ENCODE peak calls at places on chromosomes 5 and 9, in six cellular contexts. B is tibial artery, H is neural progenitor cell, F is esophagus squamous epithelium, A is B cell, V is HCT116. G is an unnamed sample.
A peak's percentile ranks its signal among the peaks of the same experiment; 100 is the strongest.

GRCh38 chr9:135033487-135033886 is 54.0 kb upstream of the OLFM1 start:
- DNase-seq in V (no peak), B (no peak), F (no peak), A (no peak), H (no peak), G (no peak)

GRCh38 chr5:122362361-122362760 is 50.3 kb downstream of the SNCAIP start:
- DNase-seq in H (no peak), V (no peak), A (no peak), F (no peak), B (no peak), G (no peak)

GRCh38 chr5:51890435-51891116 is 507.3 kb downstream of the ISL1 start:
- DNase-seq in V (no peak), B (no peak), F (no peak), H (no peak), A (no peak), G (no peak)

GRCh38 chr9:95067057-95067456 is 250.5 kb downstream of the FANCC start:
- DNase-seq in H (no peak), B (no peak), F (no peak), V (no peak), A (no peak), G (no peak)

GRCh38 chr5:179404321-179405053 is 59.2 kb upstream of the ADAMTS2 start:
- DNase-seq in F (no peak), A (no peak), V (no peak), B (no peak), H (no peak), G (no peak)

GRCh38 chr5:176341325-176342198 is 20.0 kb downstream of the KIAA1191 start:
- DNase-seq in A (no peak), H (no peak), F (no peak), B (no peak), V (no peak), G (no peak)

GRCh38 chr5:149878371-149878770 is 66.2 kb downstream of the PDE6A start:
- DNase-seq in F (no peak), V (no peak), H (no peak), A (no peak), B (no peak), G (no peak)

GRCh38 chr5:56607551-56607950 is 207.8 kb upstream of the MAP3K1 start:
- DNase-seq in B (no peak), V (no peak), F (no peak), A (no peak), H (no peak), G (no peak)

GRCh38 chr5:136424835-136425694 is 59.7 kb upstream of the TRPC7 start:
- DNase-seq in V (peak; percentile 47), H (peak; percentile 90), A (no peak), B (peak; percentile 71), F (no peak), G (peak; percentile 91)

GRCh38 chr9:132181796-132182521 is 20.1 kb downstream of the NTNG2 start:
- DNase-seq in F (no peak), V (no peak), A (no peak), B (no peak), H (peak; percentile 62), G (no peak)

DNA sequence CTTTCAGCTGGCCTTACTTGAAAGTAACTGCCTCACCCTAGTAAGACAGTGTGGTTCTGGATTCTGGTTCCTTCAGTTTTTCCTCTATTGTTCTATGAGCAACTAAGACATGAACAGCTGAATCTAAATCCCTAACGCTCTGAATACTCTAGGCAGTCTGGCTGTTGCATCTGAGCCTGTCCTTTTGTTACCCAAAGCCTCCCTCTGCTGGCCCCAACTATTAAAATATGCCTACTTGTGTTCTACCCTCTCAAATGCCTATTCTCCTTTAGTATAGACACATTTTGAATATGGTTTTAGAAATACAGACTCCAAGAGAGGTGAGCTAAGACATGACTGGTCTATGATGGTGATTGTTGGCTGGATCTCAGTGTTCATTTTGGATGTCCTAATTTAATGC is 1203.6 kb upstream of the DMAC1 start:
- DNase-seq in B (no peak), H (peak; percentile 52), V (no peak), F (no peak), A (no peak), G (peak; percentile 11)
- TF ChIP-seq CTCF in B (no peak), H (peak; percentile 48), V (no peak), F (no peak), A (no peak), G (no peak)

DNA sequence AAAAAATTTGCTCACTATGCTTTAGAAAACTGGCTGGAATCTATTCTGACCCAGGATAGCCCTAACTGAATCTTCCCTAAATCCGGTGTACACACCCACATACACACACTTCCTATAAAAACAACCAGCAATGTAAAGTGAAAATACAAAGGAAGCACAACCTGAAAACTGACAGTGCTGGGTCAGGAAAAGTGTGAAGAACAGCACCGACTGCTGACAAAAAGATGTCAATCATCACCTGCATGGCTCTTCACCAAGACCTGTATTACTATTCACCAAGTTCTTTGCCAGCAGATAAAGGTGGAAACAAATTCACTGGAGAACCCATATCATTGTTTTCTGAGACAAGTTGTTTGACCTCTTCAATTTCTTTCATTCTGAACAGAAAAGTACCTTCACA is 293.8 kb upstream of the GRAMD2B start:
- DNase-seq in V (no peak), F (no peak), B (no peak), A (no peak), H (no peak), G (no peak)
- TF ChIP-seq CTCF in V (no peak), F (no peak), B (no peak), A (no peak), H (no peak), G (no peak)

DNA sequence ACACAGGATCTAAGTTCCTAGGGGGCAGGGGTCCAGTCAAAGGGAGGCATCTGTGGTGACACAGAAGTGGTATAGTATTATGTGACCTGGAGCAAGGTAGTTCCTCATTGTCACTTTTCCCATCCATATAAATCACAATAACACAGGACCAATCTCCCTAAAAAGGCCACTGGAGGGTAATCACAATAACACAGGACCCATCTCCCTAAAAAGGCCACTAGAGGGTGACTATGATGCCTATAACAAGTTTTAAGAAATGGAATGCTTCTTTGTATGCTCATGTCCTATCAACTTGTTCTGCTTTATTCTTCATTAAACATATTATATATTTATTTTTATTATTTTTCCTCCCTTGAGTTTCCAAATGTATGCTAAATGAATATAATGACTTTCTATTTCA is 254.6 kb downstream of the ASTN2 start:
- DNase-seq in V (no peak), F (no peak), H (peak; percentile 16), A (no peak), B (no peak), G (no peak)
- TF ChIP-seq CTCF in V (no peak), F (no peak), H (peak; percentile 51), A (no peak), B (no peak), G (no peak)

GRCh38 chr5:1883120-1883924 is 597 bp upstream of the IRX4 start:
- DNase-seq in F (no peak), B (no peak), A (peak; percentile 67), H (peak; percentile 80), V (no peak), G (no peak)
- TF ChIP-seq CTCF in F (peak; percentile 23), B (no peak), A (no peak), H (peak; percentile 47), V (peak; percentile 39), G (no peak)

G was measured in Calu3.